ENCODE peak calls at places on chromosomes 4 and X, in ten cellular contexts. One of them, this sample, is unnamed.

GRCh38 chr4:120225527-120225926 is 158.9 kb upstream of the MAD2L1 start:
- DNase-seq in nucleus accumbens: no peak
- DNase-seq in AG08395: no peak
- DNase-seq in globus pallidus: no peak
- DNase-seq in T-helper 2 cell: no peak
- DNase-seq in H4: no peak
- DNase-seq in HTR-8/SVneo: no peak
- DNase-seq in spleen: no peak
- DNase-seq in MCF 10A: no peak
- DNase-seq in activated CD4-positive, CD25-positive, alpha-beta regulatory T cell: no peak
- DNase-seq in this sample: no peak

GRCh38 chr4:89556596-89557305 is 249.2 kb upstream of the GPRIN3 start:
- DNase-seq in nucleus accumbens: no peak
- DNase-seq in AG08395: no peak
- DNase-seq in globus pallidus: no peak
- DNase-seq in T-helper 2 cell: no peak
- DNase-seq in H4: no peak
- DNase-seq in HTR-8/SVneo: no peak
- DNase-seq in spleen: no peak
- DNase-seq in MCF 10A: peak
- DNase-seq in activated CD4-positive, CD25-positive, alpha-beta regulatory T cell: no peak
- DNase-seq in this sample: no peak

GRCh38 chr4:150305995-150306394 is 227.8 kb downstream of the DCLK2 start:
- DNase-seq in nucleus accumbens: no peak
- DNase-seq in AG08395: peak
- DNase-seq in globus pallidus: no peak
- DNase-seq in T-helper 2 cell: no peak
- DNase-seq in H4: no peak
- DNase-seq in HTR-8/SVneo: peak
- DNase-seq in spleen: no peak
- DNase-seq in MCF 10A: peak
- DNase-seq in activated CD4-positive, CD25-positive, alpha-beta regulatory T cell: no peak
- DNase-seq in this sample: peak

GRCh38 chr4:140926672-140927071 is 170.5 kb upstream of the TBC1D9 start:
- DNase-seq in nucleus accumbens: no peak
- DNase-seq in AG08395: peak
- DNase-seq in globus pallidus: no peak
- DNase-seq in T-helper 2 cell: no peak
- DNase-seq in H4: no peak
- DNase-seq in HTR-8/SVneo: no peak
- DNase-seq in spleen: no peak
- DNase-seq in MCF 10A: no peak
- DNase-seq in activated CD4-positive, CD25-positive, alpha-beta regulatory T cell: no peak
- DNase-seq in this sample: peak

GRCh38 chr4:80036949-80037348 is 36.1 kb downstream of the ANTXR2 start:
- DNase-seq in nucleus accumbens: no peak
- DNase-seq in AG08395: peak
- DNase-seq in globus pallidus: peak
- DNase-seq in T-helper 2 cell: no peak
- DNase-seq in H4: no peak
- DNase-seq in HTR-8/SVneo: no peak
- DNase-seq in spleen: no peak
- DNase-seq in MCF 10A: no peak
- DNase-seq in activated CD4-positive, CD25-positive, alpha-beta regulatory T cell: no peak
- DNase-seq in this sample: no peak

GRCh38 chr4:158025131-158025530 is 147.7 kb downstream of the GASK1B start:
- DNase-seq in nucleus accumbens: no peak
- DNase-seq in AG08395: no peak
- DNase-seq in globus pallidus: no peak
- DNase-seq in T-helper 2 cell: no peak
- DNase-seq in H4: no peak
- DNase-seq in HTR-8/SVneo: peak
- DNase-seq in spleen: no peak
- DNase-seq in MCF 10A: peak
- DNase-seq in activated CD4-positive, CD25-positive, alpha-beta regulatory T cell: no peak
- DNase-seq in this sample: peak

GRCh38 chrX:133527415-133527814 is 112.1 kb upstream of the GPC4 start:
- DNase-seq in nucleus accumbens: no peak
- DNase-seq in AG08395: no peak
- DNase-seq in globus pallidus: no peak
- DNase-seq in T-helper 2 cell: no peak
- DNase-seq in H4: no peak
- DNase-seq in HTR-8/SVneo: no peak
- DNase-seq in spleen: no peak
- DNase-seq in MCF 10A: no peak
- DNase-seq in activated CD4-positive, CD25-positive, alpha-beta regulatory T cell: no peak
- DNase-seq in this sample: peak

GRCh38 chr4:1604706-1605205 is 79.4 kb downstream of the FAM53A start:
- DNase-seq in nucleus accumbens: no peak
- DNase-seq in AG08395: no peak
- DNase-seq in globus pallidus: no peak
- DNase-seq in T-helper 2 cell: peak
- DNase-seq in H4: no peak
- DNase-seq in HTR-8/SVneo: no peak
- DNase-seq in spleen: peak
- DNase-seq in MCF 10A: peak
- DNase-seq in activated CD4-positive, CD25-positive, alpha-beta regulatory T cell: peak
- DNase-seq in this sample: no peak

GRCh38 chrX:118325453-118325852 is 20.5 kb upstream of the WDR44 start:
- DNase-seq in nucleus accumbens: no peak
- DNase-seq in AG08395: peak
- DNase-seq in globus pallidus: no peak
- DNase-seq in T-helper 2 cell: no peak
- DNase-seq in H4: no peak
- DNase-seq in HTR-8/SVneo: no peak
- DNase-seq in spleen: no peak
- DNase-seq in MCF 10A: peak
- DNase-seq in activated CD4-positive, CD25-positive, alpha-beta regulatory T cell: no peak
- DNase-seq in this sample: no peak

GRCh38 chr4:173124209-173124865 is 44.3 kb upstream of the GALNT7 start:
- DNase-seq in nucleus accumbens: no peak
- DNase-seq in AG08395: no peak
- DNase-seq in globus pallidus: no peak
- DNase-seq in T-helper 2 cell: no peak
- DNase-seq in H4: no peak
- DNase-seq in HTR-8/SVneo: no peak
- DNase-seq in spleen: no peak
- DNase-seq in MCF 10A: no peak
- DNase-seq in activated CD4-positive, CD25-positive, alpha-beta regulatory T cell: no peak
- DNase-seq in this sample: no peak

GRCh38 chrX:129678176-129678880 is 23.6 kb upstream of the APLN start:
- DNase-seq in nucleus accumbens: peak
- DNase-seq in AG08395: no peak
- DNase-seq in globus pallidus: peak
- DNase-seq in T-helper 2 cell: peak
- DNase-seq in H4: peak
- DNase-seq in HTR-8/SVneo: no peak
- DNase-seq in spleen: peak
- DNase-seq in MCF 10A: peak
- DNase-seq in activated CD4-positive, CD25-positive, alpha-beta regulatory T cell: peak
- DNase-seq in this sample: no peak

GRCh38 chr4:125317526-125317880 is 2.7 kb downstream of the FAT4 start:
- DNase-seq in nucleus accumbens: peak
- DNase-seq in AG08395: peak
- DNase-seq in globus pallidus: peak
- DNase-seq in T-helper 2 cell: no peak
- DNase-seq in H4: peak
- DNase-seq in HTR-8/SVneo: peak
- DNase-seq in spleen: peak
- DNase-seq in MCF 10A: peak
- DNase-seq in activated CD4-positive, CD25-positive, alpha-beta regulatory T cell: no peak
- DNase-seq in this sample: peak

GRCh38 chr4:17494258-17494657 is 17.6 kb downstream of the QDPR start:
- DNase-seq in nucleus accumbens: peak
- DNase-seq in AG08395: peak
- DNase-seq in globus pallidus: peak
- DNase-seq in T-helper 2 cell: no peak
- DNase-seq in H4: peak
- DNase-seq in HTR-8/SVneo: peak
- DNase-seq in spleen: no peak
- DNase-seq in MCF 10A: peak
- DNase-seq in activated CD4-positive, CD25-positive, alpha-beta regulatory T cell: no peak
- DNase-seq in this sample: peak